ENCODE peak calls at places on chromosomes 11 and 22, in seven cellular contexts. M is A549, O is frontal cortex, Y is MCF 10A, A is endothelial cell, W is GM23248, F is IMR-90. J is an unnamed sample.

GRCh38 chr11:44788536-44789227 is 61.9 kb downstream of the TSPAN18 start:
- DNase-seq in Y (no peak), A (peak), O (no peak), M (no peak), W (no peak), F (peak), J (no peak)

GRCh38 chr11:62552931-62553838 is 6.6 kb upstream of the AHNAK start:
- DNase-seq in Y (peak), O (no peak), A (peak), F (peak), M (peak), W (peak), J (peak)

GRCh38 chr22:47066616-47066905 is 304.1 kb downstream of the TBC1D22A start:
- DNase-seq in F (no peak), A (no peak), O (no peak), M (no peak), Y (no peak), W (no peak), J (no peak)

GRCh38 chr22:44648821-44649566 is 53.0 kb upstream of the PRR5 start:
- DNase-seq in O (no peak), M (no peak), A (no peak), F (peak), Y (no peak), W (peak), J (peak)

GRCh38 chr11:3913921-3914320 is 58.5 kb downstream of the STIM1 start:
- DNase-seq in M (no peak), A (no peak), O (no peak), F (no peak), W (no peak), Y (no peak), J (no peak)

GRCh38 chr11:8913961-8914660 is 3.1 kb downstream of the AKIP1 start:
- DNase-seq in Y (peak), A (peak), M (peak), O (peak), F (peak), W (peak), J (no peak)

GRCh38 chr11:77473001-77473800 is 693 bp downstream of the PAK1 start:
- DNase-seq in F (no peak), M (peak), O (no peak), A (peak), Y (peak), W (peak), J (peak)

GRCh38 chr22:16776088-16776487 is 49.1 kb downstream of the XKR3 start:
- DNase-seq in W (no peak), Y (no peak), F (no peak), A (no peak), O (no peak), M (no peak), J (no peak)

GRCh38 chr11:3703383-3703782 is 32.2 kb upstream of the CHRNA10 start:
- DNase-seq in A (no peak), O (no peak), M (no peak), W (no peak), F (no peak), Y (no peak), J (no peak)

GRCh38 chr22:39926175-39927152 is 25.6 kb downstream of the GRAP2 start:
- DNase-seq in O (no peak), W (no peak), M (no peak), Y (no peak), A (no peak), F (no peak), J (no peak)

GRCh38 chr11:128831781-128832497 is 35.2 kb downstream of the KCNJ1 start:
- DNase-seq in M (no peak), O (no peak), A (no peak), W (no peak), Y (no peak), F (no peak), J (no peak)

GRCh38 chr22:27345681-27346080 is 455.9 kb downstream of the MN1 start:
- DNase-seq in W (no peak), F (no peak), O (no peak), A (no peak), M (no peak), Y (no peak), J (no peak)

GRCh38 chr11:102171101-102171500 is 60.9 kb downstream of the YAP1 start:
- DNase-seq in A (no peak), F (peak), M (no peak), Y (peak), W (peak), O (no peak), J (no peak)

GRCh38 chr11:57155838-57156583 is 25.7 kb upstream of the LRRC55 start:
- DNase-seq in M (no peak), A (no peak), O (no peak), F (no peak), W (no peak), Y (no peak), J (no peak)

GRCh38 chr22:44180706-44181032 is at the start of gene PARVG:
- DNase-seq in F (no peak), Y (peak), W (no peak), O (no peak), M (no peak), A (no peak), J (no peak)

GRCh38 chr11:62141111-62142042 is 17.6 kb downstream of the INCENP start:
- DNase-seq in F (no peak), O (no peak), Y (no peak), M (no peak), A (no peak), W (no peak), J (no peak)

GRCh38 chr11:74086242-74086884 is 77.5 kb upstream of the UCP3 start:
- DNase-seq in M (no peak), A (no peak), W (no peak), F (no peak), O (no peak), Y (no peak), J (no peak)

GRCh38 chr11:12121504-12121903 is 11.1 kb downstream of the MICAL2 start:
- DNase-seq in W (no peak), F (no peak), O (no peak), A (no peak), Y (no peak), M (no peak), J (no peak)

GRCh38 chr11:101034076-101034475 is 95.5 kb downstream of the PGR start:
- DNase-seq in W (no peak), Y (no peak), O (no peak), M (no peak), A (no peak), F (no peak), J (peak)

GRCh38 chr22:20551805-20552449 is 44.5 kb downstream of the MED15 start:
- DNase-seq in Y (no peak), F (no peak), O (no peak), W (peak), A (no peak), M (no peak), J (no peak)

GRCh38 chr11:133947298-133947905 is 9.4 kb downstream of the IGSF9B start:
- DNase-seq in Y (peak), O (peak), M (peak), F (peak), A (peak), W (peak), J (no peak)

GRCh38 chr11:66857234-66857926 is 516 bp downstream of the LRFN4 start:
- DNase-seq in M (peak), W (peak), A (no peak), O (no peak), Y (peak), F (no peak), J (no peak)

GRCh38 chr11:116724813-116725212 is 48.0 kb downstream of the BUD13 start:
- DNase-seq in M (no peak), O (no peak), Y (no peak), A (no peak), W (no peak), F (no peak), J (no peak)

GRCh38 chr11:2776351-2777061 is 76.7 kb upstream of the KCNQ1OT1 start:
- DNase-seq in O (no peak), M (no peak), A (peak), F (no peak), W (no peak), Y (no peak), J (peak)

GRCh38 chr11:937853-938261 is 12.2 kb downstream of the AP2A2 start:
- DNase-seq in Y (no peak), W (no peak), M (no peak), A (no peak), F (no peak), O (no peak), J (no peak)

GRCh38 chr11:70854201-70854600 is 398.2 kb downstream of the SHANK2 start:
- DNase-seq in Y (no peak), A (no peak), O (no peak), M (no peak), W (no peak), F (no peak), J (no peak)

GRCh38 chr11:132332521-132332920 is 962.1 kb downstream of the NTM start:
- DNase-seq in A (no peak), F (no peak), Y (no peak), M (no peak), W (no peak), O (no peak), J (no peak)

GRCh38 chr11:111429066-111429506 is 50.0 kb upstream of the POU2AF1 start:
- DNase-seq in W (peak), Y (peak), O (no peak), M (peak), A (peak), F (peak), J (no peak)

GRCh38 chr11:121914508-121914907 is 201.5 kb downstream of the BLID start:
- DNase-seq in M (no peak), A (no peak), W (no peak), Y (no peak), F (no peak), O (no peak), J (no peak)

GRCh38 chr11:131136476-131136875 is 220.2 kb upstream of the SNX19 start:
- DNase-seq in A (no peak), F (peak), Y (no peak), W (peak), M (no peak), O (no peak), J (no peak)

GRCh38 chr11:67371549-67372231 is 1.7 kb downstream of the CLCF1 start:
- DNase-seq in O (no peak), M (peak), F (peak), A (peak), W (peak), Y (peak), J (no peak)

GRCh38 chr11:114340311-114341131 is 44.3 kb downstream of the NNMT start:
- DNase-seq in M (peak), O (peak), Y (peak), F (peak), W (peak), A (peak), J (no peak)

GRCh38 chr11:111913997-111914396 is 1.5 kb downstream of the HSPB2 start:
- DNase-seq in W (peak), M (no peak), O (no peak), F (peak), A (no peak), Y (no peak), J (no peak)

J was measured in breast epithelium.